ENCODE peak calls at places on chromosomes 2 and 18, in four cellular contexts. One of them, this sample, is unnamed.

GRCh38 chr2:143686585-143687164 is 557.5 kb downstream of the ARHGAP15 start:
- DNase-seq in HepG2: peak; percentile 35
- DNase-seq in HEK293T: peak; percentile 39
- DNase-seq in GM12878: no peak
- DNase-seq in this sample: peak; percentile 43

GRCh38 chr2:168529054-168529833 is 73.2 kb downstream of the CERS6 start:
- DNase-seq in HepG2: no peak
- DNase-seq in HEK293T: no peak
- DNase-seq in GM12878: no peak
- DNase-seq in this sample: no peak

GRCh38 chr2:96565111-96565510 is 28.6 kb downstream of the ARID5A start:
- DNase-seq in HepG2: no peak
- DNase-seq in HEK293T: no peak
- DNase-seq in GM12878: no peak
- DNase-seq in this sample: no peak

GRCh38 chr2:76749858-76750257 is 772.3 kb downstream of the LRRTM4 start:
- DNase-seq in HepG2: no peak
- DNase-seq in HEK293T: no peak
- DNase-seq in GM12878: no peak
- DNase-seq in this sample: no peak

GRCh38 chr2:105714141-105714540 is 30.6 kb upstream of the NCK2 start:
- DNase-seq in HepG2: no peak
- DNase-seq in HEK293T: no peak
- DNase-seq in GM12878: no peak
- DNase-seq in this sample: no peak

GRCh38 chr18:21085579-21086161 is 25.9 kb downstream of the ROCK1 start:
- DNase-seq in HepG2: no peak
- DNase-seq in HEK293T: no peak
- DNase-seq in GM12878: no peak
- DNase-seq in this sample: no peak

GRCh38 chr2:143300531-143300930 is 171.3 kb downstream of the ARHGAP15 start:
- DNase-seq in HepG2: no peak
- DNase-seq in HEK293T: no peak
- DNase-seq in GM12878: no peak
- DNase-seq in this sample: no peak

GRCh38 chr2:158487419-158487818 is 30.7 kb downstream of the PKP4 start:
- DNase-seq in HepG2: no peak
- DNase-seq in HEK293T: no peak
- DNase-seq in GM12878: no peak
- DNase-seq in this sample: no peak

GRCh38 chr18:43350176-43350575 is 72.9 kb upstream of the SYT4 start:
- DNase-seq in HepG2: no peak
- DNase-seq in HEK293T: no peak
- DNase-seq in GM12878: no peak
- DNase-seq in this sample: no peak

GRCh38 chr2:9152975-9153402 is 53.6 kb upstream of the ASAP2 start:
- DNase-seq in HepG2: no peak
- DNase-seq in HEK293T: peak; percentile 34
- DNase-seq in GM12878: no peak
- DNase-seq in this sample: no peak

GRCh38 chr2:233489666-233490065 is 76.9 kb downstream of the USP40 start:
- DNase-seq in HepG2: no peak
- DNase-seq in HEK293T: no peak
- DNase-seq in GM12878: no peak
- DNase-seq in this sample: no peak

GRCh38 chr2:222837643-222838056 is 23.2 kb upstream of the ACSL3 start:
- DNase-seq in HepG2: peak; percentile 63
- DNase-seq in HEK293T: no peak
- DNase-seq in GM12878: no peak
- DNase-seq in this sample: no peak

GRCh38 chr2:170493698-170494097 is 221.4 kb upstream of the SP5 start:
- DNase-seq in HepG2: no peak
- DNase-seq in HEK293T: no peak
- DNase-seq in GM12878: no peak
- DNase-seq in this sample: no peak

GRCh38 chr18:14943486-14943885 is 195.5 kb downstream of the ANKRD30B start:
- DNase-seq in HepG2: no peak
- DNase-seq in HEK293T: no peak
- DNase-seq in GM12878: no peak
- DNase-seq in this sample: no peak

DNA sequence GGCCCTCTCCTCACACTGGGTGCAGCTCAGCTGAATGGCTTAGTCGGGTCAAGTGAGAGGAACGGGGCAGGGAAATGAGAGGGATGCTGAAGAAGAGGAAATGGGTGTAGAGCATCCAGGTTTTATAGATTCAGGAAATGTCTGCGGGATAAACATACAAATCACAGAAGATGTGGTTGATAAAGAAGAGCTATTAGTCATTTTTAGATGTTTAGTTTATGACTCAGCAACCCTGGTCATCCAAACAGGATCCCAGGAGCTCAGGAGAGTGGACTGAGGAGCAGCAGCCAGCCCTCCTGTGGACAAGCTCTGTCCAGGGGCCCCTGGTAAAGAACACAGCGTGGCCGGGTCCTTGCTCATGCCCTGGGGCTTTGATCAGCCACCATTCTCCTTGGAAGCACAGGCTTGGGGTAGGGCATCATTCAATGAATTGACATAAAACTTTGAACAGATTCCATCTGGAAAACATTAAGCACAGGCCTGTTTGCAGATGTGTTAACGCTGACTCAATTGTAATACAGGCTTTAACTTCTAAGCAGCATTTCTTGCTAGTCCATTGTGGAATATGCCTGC is 83.0 kb downstream of the NPAS2 start:
- DNase-seq in HepG2: peak; percentile 81
- DNase-seq in HEK293T: no peak
- DNase-seq in GM12878: no peak
- DNase-seq in this sample: no peak
- TF ChIP-seq FOXK2 in HepG2: no peak
- TF ChIP-seq FOXK2 in HEK293T: no peak
- TF ChIP-seq FOXK2 in GM12878: no peak
- TF ChIP-seq FOXK2 in this sample: no peak

DNA sequence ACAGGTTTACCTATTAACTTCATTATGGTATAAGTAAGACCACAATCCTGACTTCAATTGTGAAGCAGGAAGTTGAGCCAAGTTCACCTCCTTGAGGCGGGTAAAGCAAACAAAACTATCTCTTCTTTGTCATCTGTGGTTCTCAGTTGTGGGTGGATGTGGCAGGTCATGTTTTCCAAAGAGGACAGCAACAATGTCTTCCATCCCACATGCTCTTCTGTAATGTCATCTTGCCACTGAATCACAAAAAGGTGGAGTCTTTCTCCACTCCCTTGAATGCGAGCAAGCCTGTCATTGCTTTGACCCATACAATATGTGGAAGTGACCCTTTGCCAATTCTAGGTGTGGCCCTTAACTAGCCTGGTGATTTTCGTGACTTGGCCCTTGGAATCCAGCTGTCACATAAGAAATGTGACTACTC is 98.7 kb downstream of the GRB14 start:
- DNase-seq in HepG2: no peak
- DNase-seq in HEK293T: no peak
- DNase-seq in GM12878: no peak
- DNase-seq in this sample: no peak
- TF ChIP-seq FOXK2 in HepG2: no peak
- TF ChIP-seq FOXK2 in HEK293T: no peak
- TF ChIP-seq FOXK2 in GM12878: no peak
- TF ChIP-seq FOXK2 in this sample: no peak

GRCh38 chr2:127401757-127402695 is 14.3 kb upstream of the MAP3K2 start:
- DNase-seq in HepG2: no peak
- DNase-seq in HEK293T: no peak
- DNase-seq in GM12878: no peak
- DNase-seq in this sample: no peak
- TF ChIP-seq FOXK2 in HepG2: no peak
- TF ChIP-seq FOXK2 in HEK293T: no peak
- TF ChIP-seq FOXK2 in GM12878: no peak
- TF ChIP-seq FOXK2 in this sample: no peak

GRCh38 chr2:17630089-17630488 is 89.6 kb downstream of the VSNL1 start:
- DNase-seq in HepG2: no peak
- DNase-seq in HEK293T: no peak
- DNase-seq in GM12878: no peak
- DNase-seq in this sample: no peak

GRCh38 chr2:17625446-17625845 is 85.0 kb downstream of the VSNL1 start:
- DNase-seq in HepG2: no peak
- DNase-seq in HEK293T: no peak
- DNase-seq in GM12878: no peak
- DNase-seq in this sample: no peak

GRCh38 chr2:17626986-17627385 is 86.5 kb downstream of the VSNL1 start:
- DNase-seq in HepG2: no peak
- DNase-seq in HEK293T: no peak
- DNase-seq in GM12878: no peak
- DNase-seq in this sample: no peak

GRCh38 chr2:17627434-17627833 is 86.9 kb downstream of the VSNL1 start:
- DNase-seq in HepG2: no peak
- DNase-seq in HEK293T: no peak
- DNase-seq in GM12878: no peak
- DNase-seq in this sample: no peak

DNA sequence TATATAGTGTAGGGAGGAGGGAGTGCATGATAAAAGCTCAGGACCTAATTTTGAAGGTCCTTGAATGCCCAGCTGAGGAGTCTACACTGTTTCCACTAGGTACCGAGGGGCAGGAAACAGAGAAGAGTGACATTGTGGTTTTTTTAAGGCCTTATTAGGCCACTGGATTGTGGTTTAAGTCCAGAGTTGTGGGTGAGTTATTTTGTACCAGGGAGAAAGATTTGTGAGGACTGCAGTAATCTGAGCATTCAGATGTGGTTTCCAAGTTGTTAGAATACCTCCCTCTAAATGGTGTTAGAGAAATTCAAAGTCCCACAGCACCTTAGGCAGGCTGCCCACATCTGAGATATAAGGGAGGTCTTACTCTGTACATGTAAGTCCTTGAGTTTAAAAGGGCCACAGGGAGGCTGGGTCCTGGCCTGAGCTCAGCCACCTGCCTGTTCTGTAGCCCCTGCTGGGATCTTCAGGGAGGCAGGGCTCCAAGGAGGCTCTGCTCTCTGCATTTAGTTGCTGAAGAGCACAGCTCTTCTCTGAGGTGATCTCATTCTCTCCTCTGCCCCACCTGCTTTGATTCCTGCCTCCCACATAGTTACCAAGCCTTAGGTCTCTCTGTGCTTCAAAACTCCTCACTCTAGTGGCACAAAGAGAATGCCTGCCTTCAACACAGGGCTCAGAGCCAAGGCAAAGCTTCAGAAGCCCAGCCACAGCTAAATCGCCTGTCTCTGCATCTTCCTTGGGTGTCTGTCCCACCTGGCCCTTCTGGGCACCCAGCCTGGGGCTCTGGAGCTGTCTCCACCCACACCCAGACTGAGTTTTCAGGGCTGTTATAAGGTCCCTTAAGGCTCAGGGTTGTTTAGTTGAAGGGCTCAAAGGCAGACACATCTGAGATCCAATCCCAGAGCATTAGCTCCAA is 88.1 kb downstream of the VSNL1 start:
- DNase-seq in HepG2: no peak
- DNase-seq in HEK293T: no peak
- DNase-seq in GM12878: no peak
- DNase-seq in this sample: no peak
- TF ChIP-seq FOXK2 in HepG2: no peak
- TF ChIP-seq FOXK2 in HEK293T: no peak
- TF ChIP-seq FOXK2 in GM12878: no peak
- TF ChIP-seq FOXK2 in this sample: no peak

GRCh38 chr2:232325324-232326273 is 53.0 kb upstream of the ALPP start:
- DNase-seq in HepG2: peak; percentile 42
- DNase-seq in HEK293T: no peak
- DNase-seq in GM12878: no peak
- DNase-seq in this sample: peak; percentile 25
- TF ChIP-seq FOXK2 in HepG2: no peak
- TF ChIP-seq FOXK2 in HEK293T: no peak
- TF ChIP-seq FOXK2 in GM12878: no peak
- TF ChIP-seq FOXK2 in this sample: no peak

GRCh38 chr2:70767094-70767698 is 804 bp downstream of the ADD2 start:
- DNase-seq in HepG2: no peak
- DNase-seq in HEK293T: peak; percentile 63
- DNase-seq in GM12878: no peak
- DNase-seq in this sample: peak; percentile 69

GRCh38 chr2:70769450-70769849 is 1.4 kb upstream of the ADD2 start:
- DNase-seq in HepG2: no peak
- DNase-seq in HEK293T: no peak
- DNase-seq in GM12878: no peak
- DNase-seq in this sample: no peak

GRCh38 chr2:70766357-70767093 is 1.5 kb downstream of the ADD2 start:
- DNase-seq in HepG2: no peak
- DNase-seq in HEK293T: no peak
- DNase-seq in GM12878: no peak
- DNase-seq in this sample: no peak

GRCh38 chr2:70768585-70769085 is 635 bp upstream of the ADD2 start:
- DNase-seq in HepG2: no peak
- DNase-seq in HEK293T: no peak
- DNase-seq in GM12878: no peak
- DNase-seq in this sample: no peak

GRCh38 chr2:70767699-70768584 is at the start of gene ADD2:
- DNase-seq in HepG2: no peak
- DNase-seq in HEK293T: peak; percentile 82
- DNase-seq in GM12878: no peak
- DNase-seq in this sample: peak; percentile 78
- TF ChIP-seq FOXK2 in HepG2: no peak
- TF ChIP-seq FOXK2 in HEK293T: no peak
- TF ChIP-seq FOXK2 in GM12878: no peak
- TF ChIP-seq FOXK2 in this sample: no peak

GRCh38 chr2:20914087-20914486 is 91.2 kb upstream of the LDAH start:
- DNase-seq in HepG2: no peak
- DNase-seq in HEK293T: no peak
- DNase-seq in GM12878: no peak
- DNase-seq in this sample: no peak
- TF ChIP-seq FOXK2 in HepG2: no peak
- TF ChIP-seq FOXK2 in HEK293T: no peak
- TF ChIP-seq FOXK2 in GM12878: no peak
- TF ChIP-seq FOXK2 in this sample: no peak

This sample was measured in K562.